ENCODE peak calls at places on chromosomes 2 and 18, in six cellular contexts. Z is fibroblast of lung, V is GM12878, C is neural progenitor cell, U is mammary epithelial cell, R is AG09309. E is an unnamed sample.

GRCh38 chr2:219437141-219437540 is 2.5 kb downstream of the SPEG start:
- DNase-seq in U (no peak), C (no peak), Z (no peak), R (no peak), V (no peak), E (no peak)

GRCh38 chr18:21230436-21230835 is 11.6 kb upstream of the GREB1L start:
- DNase-seq in R (no peak), C (no peak), V (no peak), Z (no peak), U (peak), E (peak)

GRCh38 chr18:35662293-35663062 is 80.9 kb downstream of the GALNT1 start:
- DNase-seq in V (peak), U (no peak), C (no peak), R (no peak), Z (no peak), E (no peak)

GRCh38 chr2:43222472-43223146 is 3.8 kb downstream of the ZFP36L2 start:
- DNase-seq in C (no peak), R (no peak), Z (peak), U (peak), V (no peak), E (peak)

GRCh38 chr2:217995741-217996141 is 7.1 kb downstream of the TNS1 start:
- DNase-seq in U (no peak), V (no peak), C (no peak), Z (peak), R (no peak), E (peak)

GRCh38 chr2:157898591-157898996 is 22.5 kb upstream of the ACVR1 start:
- DNase-seq in R (peak), V (no peak), Z (peak), U (peak), C (no peak), E (peak)

GRCh38 chr18:63322246-63322645 is 2.7 kb upstream of the BCL2 start:
- DNase-seq in R (no peak), U (no peak), V (no peak), Z (no peak), C (no peak), E (no peak)

GRCh38 chr18:5604778-5605177 is 61.0 kb upstream of the EPB41L3 start:
- DNase-seq in R (no peak), V (no peak), Z (no peak), U (no peak), C (no peak), E (no peak)

GRCh38 chr2:181790716-181791649 is 100.5 kb upstream of the ITPRID2 start:
- DNase-seq in C (no peak), V (peak), R (peak), Z (peak), U (peak), E (peak)

GRCh38 chr2:68828887-68829708 is 42.1 kb downstream of the BMP10 start:
- DNase-seq in U (peak), R (peak), Z (peak), V (no peak), C (no peak), E (peak)

GRCh38 chr2:240640939-240641338 is 15.7 kb downstream of the GPR35 start:
- DNase-seq in U (peak), R (no peak), C (peak), Z (peak), V (no peak), E (peak)
- TF ChIP-seq CTCF in U (peak), R (peak), C (peak), Z (peak), V (no peak), E (peak)

DNA sequence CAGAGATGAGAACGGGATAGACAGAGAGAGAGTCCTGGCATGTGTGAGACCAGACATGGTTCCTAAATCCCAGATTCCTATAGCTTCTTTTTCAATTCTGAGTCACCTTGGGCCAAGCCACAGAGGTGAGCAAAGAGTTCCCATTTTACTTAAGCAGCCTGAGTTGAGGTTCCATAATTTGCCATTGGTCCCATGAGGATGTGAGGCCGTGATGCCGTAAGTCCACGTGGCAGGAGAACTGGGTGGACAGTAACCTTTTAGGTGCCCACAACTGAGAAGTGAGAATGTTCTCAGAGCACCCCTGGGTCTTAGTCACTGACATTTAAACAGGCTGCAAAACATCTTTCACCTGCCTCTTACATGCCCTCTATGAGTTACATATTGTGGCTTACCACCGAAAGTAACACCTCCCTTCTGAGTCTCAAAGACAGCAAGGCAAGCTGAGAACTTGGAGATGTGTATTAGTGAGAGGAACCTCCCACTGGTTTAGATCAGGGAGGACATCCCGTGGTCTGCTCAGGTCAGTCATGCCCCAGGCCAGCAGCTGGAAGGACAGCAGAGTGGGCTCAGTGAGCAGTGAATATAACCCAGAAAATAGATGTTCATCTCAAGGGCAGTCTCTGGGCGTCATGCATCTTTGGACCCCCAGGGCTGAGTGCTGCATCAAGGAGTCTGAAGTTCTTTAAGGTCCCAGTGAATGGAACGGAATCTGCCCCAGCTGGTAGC is 127.9 kb upstream of the LGALSL start:
- DNase-seq in Z (no peak), U (peak), V (peak), R (no peak), C (no peak), E (no peak)
- H3K4me3 ChIP-seq in Z (no peak), U (no peak), V (peak), R (no peak), C (no peak), E (no peak)

GRCh38 chr2:223262946-223263345 is 211.0 kb downstream of the KCNE4 start:
- DNase-seq in Z (no peak), C (no peak), R (no peak), V (no peak), U (peak), E (peak)
- TF ChIP-seq CTCF in Z (no peak), C (no peak), R (no peak), V (no peak), U (no peak), E (no peak)

DNA sequence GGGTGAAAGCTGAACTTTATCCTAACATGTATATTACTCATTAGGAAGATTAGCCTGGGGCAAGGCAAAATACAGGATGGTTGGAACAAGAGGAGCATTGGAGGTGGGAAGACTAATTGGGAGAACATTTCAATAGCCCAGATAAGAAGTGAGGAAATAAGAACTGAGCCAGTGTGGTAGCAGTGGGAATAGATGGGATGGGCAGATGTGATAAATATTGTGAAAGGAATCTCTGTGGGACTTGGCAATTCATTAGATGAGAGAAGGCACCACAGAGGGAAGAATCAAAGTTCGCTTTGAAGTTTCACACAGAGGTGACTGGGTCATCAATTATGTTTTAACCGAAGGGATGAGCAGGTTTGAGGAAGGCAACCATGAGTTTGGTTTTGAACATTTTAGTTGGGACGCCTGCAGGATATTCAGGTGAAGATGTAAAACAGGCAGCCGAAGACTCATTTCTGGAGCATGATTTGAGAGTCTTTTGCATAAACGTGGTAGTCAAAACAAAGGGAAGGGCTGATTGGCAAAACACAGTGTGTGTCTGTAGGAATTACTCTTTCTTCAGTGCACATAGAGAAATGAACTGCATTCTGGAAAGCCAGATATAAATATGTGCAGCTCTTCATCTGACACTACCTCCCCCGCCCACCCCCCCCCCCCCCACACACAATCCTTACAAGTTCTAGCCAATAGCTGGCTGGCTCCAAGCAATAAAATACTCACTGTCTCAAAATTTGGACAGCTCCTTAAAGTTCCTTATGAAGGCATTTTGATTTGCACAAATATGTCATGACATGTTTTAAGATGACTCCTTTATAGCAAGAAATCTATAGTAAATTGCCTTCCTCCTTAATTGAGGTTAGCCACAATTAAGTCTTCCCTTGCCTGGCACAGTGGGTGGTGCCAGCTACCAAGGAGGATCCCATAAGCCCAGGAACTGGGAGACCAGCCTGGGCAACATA is 1.9 kb upstream of the SLC1A4 start:
- DNase-seq in V (peak), R (no peak), U (peak), C (no peak), Z (peak), E (peak)
- H3K4me3 ChIP-seq in V (peak), R (peak), U (no peak), C (peak), Z (peak), E (peak)